ENCODE peak calls at places on chromosomes 11 and 22, in ten cellular contexts. One of them, this sample, is unnamed.

GRCh38 chr11:77725433-77725832 is 87.8 kb upstream of the CLNS1A start:
- DNase-seq in stimulated activated CD4-positive, alpha-beta T cell treated with anti-CD3 and anti-CD28 coated beads, Interleukin-4, amount 100 ng/mL, for 4 hours: no peak
- DNase-seq in posterior cingulate gyrus: no peak
- DNase-seq in NCI-H345: no peak
- DNase-seq in T-helper 1 cell: no peak
- DNase-seq in progenitor cell of endocrine pancreas: no peak
- DNase-seq in HCEC 1CT: no peak
- DNase-seq in body of pancreas: no peak
- DNase-seq in activated CD4-positive, CD25-positive, alpha-beta regulatory T cell treated with anti-CD3 and anti-CD28 coated beads, Interleukin-2, amount 50 U/mL, for 16 hours: no peak
- DNase-seq in M059J: no peak
- DNase-seq in this sample: no peak

GRCh38 chr22:21947040-21948014 is 5.3 kb downstream of the PPM1F start:
- DNase-seq in stimulated activated CD4-positive, alpha-beta T cell treated with anti-CD3 and anti-CD28 coated beads, Interleukin-4, amount 100 ng/mL, for 4 hours: no peak
- DNase-seq in posterior cingulate gyrus: peak
- DNase-seq in NCI-H345: no peak
- DNase-seq in T-helper 1 cell: no peak
- DNase-seq in progenitor cell of endocrine pancreas: no peak
- DNase-seq in HCEC 1CT: peak
- DNase-seq in body of pancreas: no peak
- DNase-seq in activated CD4-positive, CD25-positive, alpha-beta regulatory T cell treated with anti-CD3 and anti-CD28 coated beads, Interleukin-2, amount 50 U/mL, for 16 hours: no peak
- DNase-seq in M059J: peak
- DNase-seq in this sample: peak

GRCh38 chr11:27456802-27457329 is 15.7 kb downstream of the LGR4 start:
- DNase-seq in stimulated activated CD4-positive, alpha-beta T cell treated with anti-CD3 and anti-CD28 coated beads, Interleukin-4, amount 100 ng/mL, for 4 hours: no peak
- DNase-seq in posterior cingulate gyrus: no peak
- DNase-seq in NCI-H345: no peak
- DNase-seq in T-helper 1 cell: no peak
- DNase-seq in progenitor cell of endocrine pancreas: no peak
- DNase-seq in HCEC 1CT: no peak
- DNase-seq in body of pancreas: no peak
- DNase-seq in activated CD4-positive, CD25-positive, alpha-beta regulatory T cell treated with anti-CD3 and anti-CD28 coated beads, Interleukin-2, amount 50 U/mL, for 16 hours: no peak
- DNase-seq in M059J: no peak
- DNase-seq in this sample: no peak

GRCh38 chr22:32985899-32986772 is 72.0 kb downstream of the SYN3 start:
- DNase-seq in stimulated activated CD4-positive, alpha-beta T cell treated with anti-CD3 and anti-CD28 coated beads, Interleukin-4, amount 100 ng/mL, for 4 hours: peak
- DNase-seq in posterior cingulate gyrus: peak
- DNase-seq in NCI-H345: no peak
- DNase-seq in T-helper 1 cell: peak
- DNase-seq in progenitor cell of endocrine pancreas: peak
- DNase-seq in HCEC 1CT: no peak
- DNase-seq in body of pancreas: peak
- DNase-seq in activated CD4-positive, CD25-positive, alpha-beta regulatory T cell treated with anti-CD3 and anti-CD28 coated beads, Interleukin-2, amount 50 U/mL, for 16 hours: no peak
- DNase-seq in M059J: peak
- DNase-seq in this sample: peak

GRCh38 chr11:89125298-89125697 is 52.4 kb upstream of the TYR start:
- DNase-seq in stimulated activated CD4-positive, alpha-beta T cell treated with anti-CD3 and anti-CD28 coated beads, Interleukin-4, amount 100 ng/mL, for 4 hours: no peak
- DNase-seq in posterior cingulate gyrus: no peak
- DNase-seq in NCI-H345: no peak
- DNase-seq in T-helper 1 cell: no peak
- DNase-seq in progenitor cell of endocrine pancreas: no peak
- DNase-seq in HCEC 1CT: no peak
- DNase-seq in body of pancreas: no peak
- DNase-seq in activated CD4-positive, CD25-positive, alpha-beta regulatory T cell treated with anti-CD3 and anti-CD28 coated beads, Interleukin-2, amount 50 U/mL, for 16 hours: no peak
- DNase-seq in M059J: no peak
- DNase-seq in this sample: no peak

GRCh38 chr22:35008213-35008612 is 57.7 kb upstream of the ISX start:
- DNase-seq in stimulated activated CD4-positive, alpha-beta T cell treated with anti-CD3 and anti-CD28 coated beads, Interleukin-4, amount 100 ng/mL, for 4 hours: no peak
- DNase-seq in posterior cingulate gyrus: no peak
- DNase-seq in NCI-H345: no peak
- DNase-seq in T-helper 1 cell: no peak
- DNase-seq in progenitor cell of endocrine pancreas: no peak
- DNase-seq in HCEC 1CT: no peak
- DNase-seq in body of pancreas: no peak
- DNase-seq in activated CD4-positive, CD25-positive, alpha-beta regulatory T cell treated with anti-CD3 and anti-CD28 coated beads, Interleukin-2, amount 50 U/mL, for 16 hours: no peak
- DNase-seq in M059J: no peak
- DNase-seq in this sample: no peak

GRCh38 chr22:47095395-47096122 is 333.1 kb downstream of the TBC1D22A start:
- DNase-seq in stimulated activated CD4-positive, alpha-beta T cell treated with anti-CD3 and anti-CD28 coated beads, Interleukin-4, amount 100 ng/mL, for 4 hours: no peak
- DNase-seq in posterior cingulate gyrus: no peak
- DNase-seq in NCI-H345: no peak
- DNase-seq in T-helper 1 cell: no peak
- DNase-seq in progenitor cell of endocrine pancreas: no peak
- DNase-seq in HCEC 1CT: no peak
- DNase-seq in body of pancreas: no peak
- DNase-seq in activated CD4-positive, CD25-positive, alpha-beta regulatory T cell treated with anti-CD3 and anti-CD28 coated beads, Interleukin-2, amount 50 U/mL, for 16 hours: no peak
- DNase-seq in M059J: peak
- DNase-seq in this sample: no peak

GRCh38 chr11:44565746-44566558 is 489 bp downstream of the CD82 start:
- DNase-seq in stimulated activated CD4-positive, alpha-beta T cell treated with anti-CD3 and anti-CD28 coated beads, Interleukin-4, amount 100 ng/mL, for 4 hours: no peak
- DNase-seq in posterior cingulate gyrus: no peak
- DNase-seq in NCI-H345: peak
- DNase-seq in T-helper 1 cell: no peak
- DNase-seq in progenitor cell of endocrine pancreas: no peak
- DNase-seq in HCEC 1CT: no peak
- DNase-seq in body of pancreas: peak
- DNase-seq in activated CD4-positive, CD25-positive, alpha-beta regulatory T cell treated with anti-CD3 and anti-CD28 coated beads, Interleukin-2, amount 50 U/mL, for 16 hours: no peak
- DNase-seq in M059J: no peak
- DNase-seq in this sample: no peak

GRCh38 chr11:80873309-80873999 is 1432.6 kb upstream of the TENM4 start:
- DNase-seq in stimulated activated CD4-positive, alpha-beta T cell treated with anti-CD3 and anti-CD28 coated beads, Interleukin-4, amount 100 ng/mL, for 4 hours: no peak
- DNase-seq in posterior cingulate gyrus: no peak
- DNase-seq in NCI-H345: no peak
- DNase-seq in T-helper 1 cell: no peak
- DNase-seq in progenitor cell of endocrine pancreas: no peak
- DNase-seq in HCEC 1CT: no peak
- DNase-seq in body of pancreas: no peak
- DNase-seq in activated CD4-positive, CD25-positive, alpha-beta regulatory T cell treated with anti-CD3 and anti-CD28 coated beads, Interleukin-2, amount 50 U/mL, for 16 hours: no peak
- DNase-seq in M059J: peak
- DNase-seq in this sample: peak

GRCh38 chr11:60301178-60301577 is 20.7 kb downstream of the MS4A4A start:
- DNase-seq in stimulated activated CD4-positive, alpha-beta T cell treated with anti-CD3 and anti-CD28 coated beads, Interleukin-4, amount 100 ng/mL, for 4 hours: no peak
- DNase-seq in posterior cingulate gyrus: no peak
- DNase-seq in NCI-H345: no peak
- DNase-seq in T-helper 1 cell: no peak
- DNase-seq in progenitor cell of endocrine pancreas: no peak
- DNase-seq in HCEC 1CT: no peak
- DNase-seq in body of pancreas: no peak
- DNase-seq in activated CD4-positive, CD25-positive, alpha-beta regulatory T cell treated with anti-CD3 and anti-CD28 coated beads, Interleukin-2, amount 50 U/mL, for 16 hours: no peak
- DNase-seq in M059J: no peak
- DNase-seq in this sample: no peak

GRCh38 chr11:36019722-36020121 is 75.9 kb downstream of the LDLRAD3 start:
- DNase-seq in stimulated activated CD4-positive, alpha-beta T cell treated with anti-CD3 and anti-CD28 coated beads, Interleukin-4, amount 100 ng/mL, for 4 hours: no peak
- DNase-seq in posterior cingulate gyrus: no peak
- DNase-seq in NCI-H345: no peak
- DNase-seq in T-helper 1 cell: no peak
- DNase-seq in progenitor cell of endocrine pancreas: no peak
- DNase-seq in HCEC 1CT: no peak
- DNase-seq in body of pancreas: no peak
- DNase-seq in activated CD4-positive, CD25-positive, alpha-beta regulatory T cell treated with anti-CD3 and anti-CD28 coated beads, Interleukin-2, amount 50 U/mL, for 16 hours: no peak
- DNase-seq in M059J: peak
- DNase-seq in this sample: no peak

GRCh38 chr11:112548641-112549040 is 288.0 kb upstream of the PLET1 start:
- DNase-seq in stimulated activated CD4-positive, alpha-beta T cell treated with anti-CD3 and anti-CD28 coated beads, Interleukin-4, amount 100 ng/mL, for 4 hours: no peak
- DNase-seq in posterior cingulate gyrus: no peak
- DNase-seq in NCI-H345: no peak
- DNase-seq in T-helper 1 cell: no peak
- DNase-seq in progenitor cell of endocrine pancreas: no peak
- DNase-seq in HCEC 1CT: no peak
- DNase-seq in body of pancreas: no peak
- DNase-seq in activated CD4-positive, CD25-positive, alpha-beta regulatory T cell treated with anti-CD3 and anti-CD28 coated beads, Interleukin-2, amount 50 U/mL, for 16 hours: no peak
- DNase-seq in M059J: no peak
- DNase-seq in this sample: no peak

GRCh38 chr22:36068776-36069344 is 40.2 kb upstream of the RBFOX2 start:
- DNase-seq in stimulated activated CD4-positive, alpha-beta T cell treated with anti-CD3 and anti-CD28 coated beads, Interleukin-4, amount 100 ng/mL, for 4 hours: no peak
- DNase-seq in posterior cingulate gyrus: no peak
- DNase-seq in NCI-H345: no peak
- DNase-seq in T-helper 1 cell: no peak
- DNase-seq in progenitor cell of endocrine pancreas: no peak
- DNase-seq in HCEC 1CT: peak
- DNase-seq in body of pancreas: no peak
- DNase-seq in activated CD4-positive, CD25-positive, alpha-beta regulatory T cell treated with anti-CD3 and anti-CD28 coated beads, Interleukin-2, amount 50 U/mL, for 16 hours: no peak
- DNase-seq in M059J: no peak
- DNase-seq in this sample: no peak

GRCh38 chr11:92225563-92226308 is 1.1 kb downstream of the FAT3 start:
- DNase-seq in stimulated activated CD4-positive, alpha-beta T cell treated with anti-CD3 and anti-CD28 coated beads, Interleukin-4, amount 100 ng/mL, for 4 hours: no peak
- DNase-seq in posterior cingulate gyrus: peak
- DNase-seq in NCI-H345: peak
- DNase-seq in T-helper 1 cell: no peak
- DNase-seq in progenitor cell of endocrine pancreas: peak
- DNase-seq in HCEC 1CT: no peak
- DNase-seq in body of pancreas: peak
- DNase-seq in activated CD4-positive, CD25-positive, alpha-beta regulatory T cell treated with anti-CD3 and anti-CD28 coated beads, Interleukin-2, amount 50 U/mL, for 16 hours: no peak
- DNase-seq in M059J: peak
- DNase-seq in this sample: no peak

GRCh38 chr22:39959640-39960447 is at the start of gene TMA7B:
- DNase-seq in stimulated activated CD4-positive, alpha-beta T cell treated with anti-CD3 and anti-CD28 coated beads, Interleukin-4, amount 100 ng/mL, for 4 hours: peak
- DNase-seq in posterior cingulate gyrus: peak
- DNase-seq in NCI-H345: no peak
- DNase-seq in T-helper 1 cell: peak
- DNase-seq in progenitor cell of endocrine pancreas: no peak
- DNase-seq in HCEC 1CT: peak
- DNase-seq in body of pancreas: no peak
- DNase-seq in activated CD4-positive, CD25-positive, alpha-beta regulatory T cell treated with anti-CD3 and anti-CD28 coated beads, Interleukin-2, amount 50 U/mL, for 16 hours: no peak
- DNase-seq in M059J: peak
- DNase-seq in this sample: no peak

GRCh38 chr11:30919389-30920172 is 333.4 kb upstream of the MPPED2 start:
- DNase-seq in stimulated activated CD4-positive, alpha-beta T cell treated with anti-CD3 and anti-CD28 coated beads, Interleukin-4, amount 100 ng/mL, for 4 hours: no peak
- DNase-seq in posterior cingulate gyrus: no peak
- DNase-seq in NCI-H345: no peak
- DNase-seq in T-helper 1 cell: no peak
- DNase-seq in progenitor cell of endocrine pancreas: no peak
- DNase-seq in HCEC 1CT: no peak
- DNase-seq in body of pancreas: no peak
- DNase-seq in activated CD4-positive, CD25-positive, alpha-beta regulatory T cell treated with anti-CD3 and anti-CD28 coated beads, Interleukin-2, amount 50 U/mL, for 16 hours: no peak
- DNase-seq in M059J: peak
- DNase-seq in this sample: no peak

GRCh38 chr22:19737846-19738663 is 14.7 kb downstream of the GP1BB start:
- DNase-seq in stimulated activated CD4-positive, alpha-beta T cell treated with anti-CD3 and anti-CD28 coated beads, Interleukin-4, amount 100 ng/mL, for 4 hours: no peak
- DNase-seq in posterior cingulate gyrus: no peak
- DNase-seq in NCI-H345: no peak
- DNase-seq in T-helper 1 cell: no peak
- DNase-seq in progenitor cell of endocrine pancreas: no peak
- DNase-seq in HCEC 1CT: no peak
- DNase-seq in body of pancreas: no peak
- DNase-seq in activated CD4-positive, CD25-positive, alpha-beta regulatory T cell treated with anti-CD3 and anti-CD28 coated beads, Interleukin-2, amount 50 U/mL, for 16 hours: no peak
- DNase-seq in M059J: no peak
- DNase-seq in this sample: no peak

GRCh38 chr22:24305260-24305692 is 34.6 kb downstream of the SPECC1L start:
- DNase-seq in stimulated activated CD4-positive, alpha-beta T cell treated with anti-CD3 and anti-CD28 coated beads, Interleukin-4, amount 100 ng/mL, for 4 hours: no peak
- DNase-seq in posterior cingulate gyrus: no peak
- DNase-seq in NCI-H345: no peak
- DNase-seq in T-helper 1 cell: peak
- DNase-seq in progenitor cell of endocrine pancreas: no peak
- DNase-seq in HCEC 1CT: no peak
- DNase-seq in body of pancreas: no peak
- DNase-seq in activated CD4-positive, CD25-positive, alpha-beta regulatory T cell treated with anti-CD3 and anti-CD28 coated beads, Interleukin-2, amount 50 U/mL, for 16 hours: no peak
- DNase-seq in M059J: peak
- DNase-seq in this sample: peak

GRCh38 chr11:34909435-34909834 is 6.7 kb downstream of the APIP start:
- DNase-seq in stimulated activated CD4-positive, alpha-beta T cell treated with anti-CD3 and anti-CD28 coated beads, Interleukin-4, amount 100 ng/mL, for 4 hours: no peak
- DNase-seq in posterior cingulate gyrus: no peak
- DNase-seq in NCI-H345: no peak
- DNase-seq in T-helper 1 cell: no peak
- DNase-seq in progenitor cell of endocrine pancreas: no peak
- DNase-seq in HCEC 1CT: no peak
- DNase-seq in body of pancreas: no peak
- DNase-seq in activated CD4-positive, CD25-positive, alpha-beta regulatory T cell treated with anti-CD3 and anti-CD28 coated beads, Interleukin-2, amount 50 U/mL, for 16 hours: no peak
- DNase-seq in M059J: no peak
- DNase-seq in this sample: no peak

GRCh38 chr22:23103199-23103954 is 33.1 kb downstream of the GNAZ start:
- DNase-seq in stimulated activated CD4-positive, alpha-beta T cell treated with anti-CD3 and anti-CD28 coated beads, Interleukin-4, amount 100 ng/mL, for 4 hours: no peak
- DNase-seq in posterior cingulate gyrus: no peak
- DNase-seq in NCI-H345: no peak
- DNase-seq in T-helper 1 cell: no peak
- DNase-seq in progenitor cell of endocrine pancreas: no peak
- DNase-seq in HCEC 1CT: no peak
- DNase-seq in body of pancreas: no peak
- DNase-seq in activated CD4-positive, CD25-positive, alpha-beta regulatory T cell treated with anti-CD3 and anti-CD28 coated beads, Interleukin-2, amount 50 U/mL, for 16 hours: no peak
- DNase-seq in M059J: no peak
- DNase-seq in this sample: no peak

GRCh38 chr11:60396790-60397189 is 531 bp downstream of the MS4A14 start:
- DNase-seq in stimulated activated CD4-positive, alpha-beta T cell treated with anti-CD3 and anti-CD28 coated beads, Interleukin-4, amount 100 ng/mL, for 4 hours: no peak
- DNase-seq in posterior cingulate gyrus: no peak
- DNase-seq in NCI-H345: no peak
- DNase-seq in T-helper 1 cell: no peak
- DNase-seq in progenitor cell of endocrine pancreas: no peak
- DNase-seq in HCEC 1CT: no peak
- DNase-seq in body of pancreas: no peak
- DNase-seq in activated CD4-positive, CD25-positive, alpha-beta regulatory T cell treated with anti-CD3 and anti-CD28 coated beads, Interleukin-2, amount 50 U/mL, for 16 hours: no peak
- DNase-seq in M059J: no peak
- DNase-seq in this sample: no peak

GRCh38 chr11:67436459-67437081 is 912 bp downstream of the PTPRCAP start:
- DNase-seq in stimulated activated CD4-positive, alpha-beta T cell treated with anti-CD3 and anti-CD28 coated beads, Interleukin-4, amount 100 ng/mL, for 4 hours: peak
- DNase-seq in posterior cingulate gyrus: no peak
- DNase-seq in NCI-H345: no peak
- DNase-seq in T-helper 1 cell: peak
- DNase-seq in progenitor cell of endocrine pancreas: no peak
- DNase-seq in HCEC 1CT: no peak
- DNase-seq in body of pancreas: no peak
- DNase-seq in activated CD4-positive, CD25-positive, alpha-beta regulatory T cell treated with anti-CD3 and anti-CD28 coated beads, Interleukin-2, amount 50 U/mL, for 16 hours: no peak
- DNase-seq in M059J: peak
- DNase-seq in this sample: no peak

GRCh38 chr11:16780146-16780545 is 41.7 kb downstream of the C11orf58 start:
- DNase-seq in stimulated activated CD4-positive, alpha-beta T cell treated with anti-CD3 and anti-CD28 coated beads, Interleukin-4, amount 100 ng/mL, for 4 hours: no peak
- DNase-seq in posterior cingulate gyrus: no peak
- DNase-seq in NCI-H345: no peak
- DNase-seq in T-helper 1 cell: no peak
- DNase-seq in progenitor cell of endocrine pancreas: no peak
- DNase-seq in HCEC 1CT: no peak
- DNase-seq in body of pancreas: no peak
- DNase-seq in activated CD4-positive, CD25-positive, alpha-beta regulatory T cell treated with anti-CD3 and anti-CD28 coated beads, Interleukin-2, amount 50 U/mL, for 16 hours: no peak
- DNase-seq in M059J: peak
- DNase-seq in this sample: no peak